ENCODE peak calls at places on chromosomes 2 and 18, in six cellular contexts. P is GM12891, C is K562, J is H1, N is GM12878, Z is HepG2. T is an unnamed sample.

GRCh38 chr2:8799004-8799403 is 38.4 kb downstream of the KIDINS220 start:
- DNase-seq in P (no peak), C (no peak), J (no peak), N (no peak), Z (no peak), T (no peak)

GRCh38 chr2:36388472-36388871 is 32.9 kb downstream of the CRIM1 start:
- DNase-seq in P (no peak), C (no peak), J (no peak), N (no peak), Z (no peak), T (no peak)

GRCh38 chr18:39318462-39318861 is 1752.9 kb upstream of the CELF4 start:
- DNase-seq in P (no peak), C (no peak), J (no peak), N (no peak), Z (no peak), T (no peak)

GRCh38 chr2:52369176-52369575 is 1337.2 kb upstream of the NRXN1 start:
- DNase-seq in P (no peak), C (no peak), J (no peak), N (no peak), Z (no peak), T (no peak)

GRCh38 chr2:240983361-240983995 is 14.9 kb upstream of the SNED1 start:
- DNase-seq in P (peak), C (peak), J (peak), N (no peak), Z (no peak), T (peak)

GRCh38 chr18:58218111-58218510 is 174.1 kb downstream of the NEDD4L start:
- DNase-seq in P (no peak), C (no peak), J (no peak), N (no peak), Z (no peak), T (no peak)

GRCh38 chr18:21243041-21243431 is 1.0 kb downstream of the GREB1L start:
- DNase-seq in P (no peak), C (no peak), J (peak), N (no peak), Z (no peak), T (no peak)

GRCh38 chr2:393711-394696 is 106.1 kb upstream of the ALKAL2 start:
- DNase-seq in P (peak), C (no peak), J (no peak), N (no peak), Z (no peak), T (no peak)

GRCh38 chr18:58386780-58387179 is 242.1 kb downstream of the ALPK2 start:
- DNase-seq in P (no peak), C (no peak), J (peak), N (no peak), Z (no peak), T (no peak)

GRCh38 chr2:176584333-176584732 is 315.1 kb downstream of the MTX2 start:
- DNase-seq in P (no peak), C (no peak), J (no peak), N (no peak), Z (no peak), T (no peak)

GRCh38 chr2:150191349-150191748 is 296.1 kb downstream of the RND3 start:
- DNase-seq in P (no peak), C (no peak), J (no peak), N (no peak), Z (no peak), T (no peak)

GRCh38 chr18:13296868-13297574 is 78.5 kb downstream of the LDLRAD4 start:
- DNase-seq in P (no peak), C (no peak), J (no peak), N (no peak), Z (no peak), T (no peak)

GRCh38 chr2:88658890-88659881 is 31.9 kb upstream of the EIF2AK3 start:
- DNase-seq in P (no peak), C (peak), J (no peak), N (no peak), Z (peak), T (no peak)

GRCh38 chr2:197030090-197030489 is 103.6 kb upstream of the PGAP1 start:
- DNase-seq in P (no peak), C (no peak), J (no peak), N (no peak), Z (no peak), T (no peak)

GRCh38 chr2:134367915-134368911 is 114.3 kb downstream of the MGAT5 start:
- DNase-seq in P (no peak), C (no peak), J (no peak), N (no peak), Z (peak), T (no peak)

GRCh38 chr2:72271276-72271614 is 123.6 kb upstream of the CYP26B1 start:
- DNase-seq in P (no peak), C (no peak), J (no peak), N (no peak), Z (no peak), T (no peak)

GRCh38 chr18:48199399-48199798 is 209.8 kb downstream of the ZBTB7C start:
- DNase-seq in P (no peak), C (no peak), J (no peak), N (no peak), Z (no peak), T (no peak)

GRCh38 chr2:79453918-79454317 is 58.9 kb upstream of the CTNNA2 start:
- DNase-seq in P (no peak), C (no peak), J (no peak), N (no peak), Z (no peak), T (no peak)

GRCh38 chr2:9741110-9741509 is 102.2 kb upstream of the TAF1B start:
- DNase-seq in P (no peak), C (no peak), J (no peak), N (no peak), Z (no peak), T (no peak)

GRCh38 chr2:38610851-38611801 is 8.4 kb upstream of the HNRNPLL start:
- DNase-seq in P (no peak), C (no peak), J (no peak), N (peak), Z (peak), T (no peak)

GRCh38 chr18:57831597-57832377 is 28.7 kb upstream of the ATP8B1 start:
- DNase-seq in P (no peak), C (no peak), J (no peak), N (no peak), Z (no peak), T (no peak)

GRCh38 chr2:144156736-144157645 is 362.9 kb downstream of the ZEB2 start:
- DNase-seq in P (no peak), C (no peak), J (no peak), N (no peak), Z (no peak), T (no peak)

GRCh38 chr2:9405636-9406035 is 17.7 kb downstream of the ITGB1BP1 start:
- DNase-seq in P (no peak), C (no peak), J (no peak), N (no peak), Z (no peak), T (no peak)

GRCh38 chr2:9714630-9715214 is 83.9 kb upstream of the YWHAQ start:
- DNase-seq in P (no peak), C (peak), J (no peak), N (no peak), Z (no peak), T (no peak)

GRCh38 chr2:10415640-10416039 is 32.5 kb downstream of the ODC1 start:
- DNase-seq in P (no peak), C (no peak), J (no peak), N (no peak), Z (no peak), T (no peak)

GRCh38 chr18:62634471-62634870 is 80.9 kb upstream of the PHLPP1 start:
- DNase-seq in P (no peak), C (no peak), J (no peak), N (no peak), Z (no peak), T (no peak)

GRCh38 chr2:217953531-217953932 is 49.3 kb downstream of the TNS1 start:
- DNase-seq in P (no peak), C (no peak), J (no peak), N (no peak), Z (no peak), T (no peak)

GRCh38 chr2:178152033-178152432 is 39.8 kb downstream of the RBM45 start:
- DNase-seq in P (no peak), C (no peak), J (no peak), N (no peak), Z (peak), T (no peak)

GRCh38 chr18:62505669-62506494 is 16.9 kb upstream of the ZCCHC2 start:
- DNase-seq in P (peak), C (no peak), J (no peak), N (peak), Z (no peak), T (no peak)

GRCh38 chr2:42910657-42911405 is 118.4 kb upstream of the HAAO start:
- DNase-seq in P (no peak), C (no peak), J (no peak), N (no peak), Z (no peak), T (no peak)

GRCh38 chr2:42125887-42126594 is 43.1 kb upstream of the EML4 start:
- DNase-seq in P (no peak), C (no peak), J (no peak), N (no peak), Z (no peak), T (no peak)

GRCh38 chr18:43010611-43011010 is 104.9 kb downstream of the RIT2 start:
- DNase-seq in P (no peak), C (no peak), J (no peak), N (no peak), Z (no peak), T (no peak)
- TF ChIP-seq POLR2A in P (no peak), C (no peak), J (no peak), N (no peak), Z (no peak), T (no peak)

DNA sequence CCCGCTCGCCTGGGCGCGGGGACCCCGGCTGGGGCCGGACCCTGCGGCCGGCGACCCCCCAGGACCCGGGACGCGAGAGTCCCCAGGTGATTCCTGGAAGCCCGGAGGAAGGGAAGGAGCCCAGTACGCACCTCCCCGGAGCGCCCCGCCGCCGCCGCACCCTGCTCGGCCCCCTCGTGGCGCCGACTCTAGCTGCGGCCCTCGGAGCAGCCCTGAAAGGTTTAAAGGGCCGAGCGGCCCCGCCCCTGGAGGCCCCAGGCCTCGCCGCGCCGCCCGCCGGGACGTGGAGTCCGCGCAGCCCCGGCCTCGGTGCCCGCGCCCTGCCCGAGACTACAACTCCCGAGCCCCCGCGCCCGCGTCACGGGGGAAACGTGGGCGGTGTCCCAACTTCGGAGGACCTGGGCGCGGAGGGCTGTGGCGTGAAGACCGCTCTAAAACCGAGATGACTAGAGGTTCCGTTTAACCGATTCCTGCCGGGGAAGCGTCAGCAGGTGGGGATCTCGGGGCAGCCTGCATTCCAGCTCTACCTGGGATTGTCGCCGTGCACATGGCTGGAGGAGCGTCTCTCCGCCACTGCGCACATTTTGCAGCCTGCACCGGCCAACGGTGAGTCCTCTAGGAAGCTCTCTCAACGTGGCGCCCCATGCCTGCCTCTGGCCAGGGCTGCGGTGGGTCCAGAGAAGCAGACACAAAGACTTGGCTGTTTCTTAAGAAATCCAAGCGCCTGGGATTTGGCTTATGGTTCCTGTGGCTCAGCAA is at the start of gene TMEM150A:
- DNase-seq in P (peak), C (peak), J (peak), N (peak), Z (peak), T (peak)
- TF ChIP-seq POLR2AphosphoS5 in P (no peak), C (peak), J (no peak), N (peak), Z (peak), T (no peak)

GRCh38 chr2:95359501-95359930 is 43.0 kb upstream of the FAHD2A start:
- DNase-seq in P (no peak), C (no peak), J (peak), N (no peak), Z (no peak), T (no peak)
- TF ChIP-seq TAF1 in P (no peak), C (no peak), J (no peak), N (no peak), Z (no peak), T (no peak)

DNA sequence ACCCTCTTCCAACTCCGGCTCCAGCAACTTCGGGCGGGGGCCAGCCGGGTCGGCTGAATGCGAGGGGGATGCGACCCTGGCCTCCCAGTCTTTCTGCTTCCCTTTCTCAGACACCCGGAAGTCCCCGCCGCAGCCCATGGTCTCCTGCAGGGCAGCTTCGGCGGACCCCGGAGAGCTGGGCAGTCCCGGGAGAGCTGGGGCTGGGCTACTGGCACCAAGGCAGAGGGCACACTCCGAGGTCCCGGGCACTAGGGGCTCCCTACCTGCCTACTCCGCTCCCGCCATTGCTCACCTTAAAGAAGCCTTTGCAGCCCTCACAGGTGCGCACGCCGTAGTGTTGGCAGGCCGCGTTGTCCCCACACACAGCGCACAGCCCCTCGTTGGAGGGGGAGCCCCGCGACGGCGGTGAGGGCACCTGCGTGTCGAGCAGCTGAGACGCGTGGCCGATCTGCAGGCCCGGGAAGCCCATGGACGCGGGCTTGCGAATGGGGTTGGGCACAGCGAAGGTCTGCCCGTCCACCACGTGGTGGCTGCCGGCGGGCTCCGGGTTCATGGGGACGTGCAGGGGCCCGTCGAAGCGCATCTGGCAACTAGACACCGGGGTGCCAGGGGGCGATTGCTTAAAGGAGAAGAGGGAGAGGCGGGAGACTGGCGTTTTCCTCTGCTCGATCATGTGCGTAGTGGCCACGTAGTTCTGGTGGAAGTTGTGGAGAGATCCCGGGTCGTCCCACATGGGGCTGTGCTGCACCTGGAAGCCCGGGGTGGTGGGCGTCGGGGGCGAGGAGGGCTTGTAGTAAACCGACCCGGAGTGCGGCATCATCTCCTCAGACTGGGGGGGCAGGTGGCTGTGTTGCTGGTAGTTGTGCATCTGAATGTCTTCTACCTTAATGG is 3.2 kb downstream of the NR4A2 start:
- DNase-seq in P (no peak), C (no peak), J (peak), N (no peak), Z (no peak), T (no peak)
- TF ChIP-seq POLR2A in P (no peak), C (no peak), J (no peak), N (no peak), Z (no peak), T (no peak)

GRCh38 chr18:46242185-46242584 is 138.0 kb downstream of the HAUS1 start:
- DNase-seq in P (no peak), C (no peak), J (no peak), N (no peak), Z (no peak), T (no peak)
- TF ChIP-seq POLR2AphosphoS5 in P (no peak), C (no peak), J (no peak), N (no peak), Z (no peak), T (no peak)

DNA sequence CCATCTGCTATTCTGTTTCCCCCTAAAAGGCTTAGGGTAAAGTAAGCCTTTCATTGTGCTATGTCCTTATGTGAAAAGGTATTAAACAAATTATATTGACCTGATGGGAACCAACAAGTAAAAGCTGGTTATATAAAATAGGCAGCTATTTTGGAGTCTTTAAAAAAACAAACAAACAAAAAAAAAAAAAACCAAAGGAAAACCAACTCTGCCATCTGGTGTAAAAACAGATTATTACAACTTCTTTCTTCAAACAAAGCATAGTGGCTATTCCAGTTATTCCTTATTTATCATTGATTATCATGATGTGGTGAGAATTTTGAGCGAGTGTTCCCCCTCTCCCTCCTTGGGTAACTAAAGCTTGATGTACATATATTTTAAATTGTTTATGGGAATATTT is 122.3 kb upstream of the FHL2 start:
- DNase-seq in P (no peak), C (peak), J (no peak), N (no peak), Z (peak), T (no peak)
- TF ChIP-seq TAF1 in P (no peak), C (no peak), J (no peak), N (no peak), Z (no peak), T (no peak)

GRCh38 chr2:219293736-219294201 is 14.6 kb downstream of the DNAJB2 start:
- DNase-seq in P (no peak), C (no peak), J (no peak), N (no peak), Z (no peak), T (no peak)

GRCh38 chr2:219296142-219296541 is 13.1 kb downstream of the PTPRN start:
- DNase-seq in P (no peak), C (peak), J (no peak), N (no peak), Z (no peak), T (no peak)

GRCh38 chr2:219292616-219293015 is 13.4 kb downstream of the DNAJB2 start:
- DNase-seq in P (no peak), C (no peak), J (no peak), N (no peak), Z (no peak), T (no peak)

GRCh38 chr2:219296631-219297391 is 12.4 kb downstream of the PTPRN start:
- DNase-seq in P (no peak), C (no peak), J (no peak), N (no peak), Z (no peak), T (no peak)

GRCh38 chr2:219294356-219295351 is 14.5 kb downstream of the PTPRN start:
- DNase-seq in P (peak), C (peak), J (peak), N (peak), Z (peak), T (peak)
- TF ChIP-seq POLR2A in P (no peak), C (peak), J (peak), N (peak), Z (peak), T (peak)

GRCh38 chr2:159658887-159659437 is 42.6 kb upstream of the BAZ2B start:
- DNase-seq in P (no peak), C (no peak), J (no peak), N (no peak), Z (no peak), T (no peak)
- TF ChIP-seq POLR2AphosphoS5 in P (no peak), C (no peak), J (no peak), N (no peak), Z (no peak), T (no peak)

T was measured in GM12892.